ENCODE peak calls at places on chromosomes 2 and 18, in six cellular contexts. D, B, C, R, G and I are unnamed samples.
A peak's percentile ranks its signal among the peaks of the same experiment; 100 is the strongest.

GRCh38 chr2:235568431-235568830 is 74.6 kb downstream of the AGAP1 start:
- DNase-seq in D (no peak), B (no peak), C (no peak), R (no peak), G (no peak), I (no peak)

GRCh38 chr2:239328306-239329191 is 72.3 kb downstream of the HDAC4 start:
- DNase-seq in D (no peak), B (no peak), C (peak; percentile 81), R (peak; percentile 32), G (peak; percentile 83), I (no peak)

GRCh38 chr2:33812707-33813106 is 213.6 kb upstream of the FAM98A start:
- DNase-seq in D (no peak), B (no peak), C (peak; percentile 31), R (no peak), G (no peak), I (no peak)

GRCh38 chr2:16055848-16056580 is 115.7 kb downstream of the MYCN start:
- DNase-seq in D (no peak), B (peak; percentile 93), C (no peak), R (no peak), G (no peak), I (no peak)

GRCh38 chr2:38734299-38735058 is 16.7 kb downstream of the SRSF7 start:
- DNase-seq in D (no peak), B (no peak), C (no peak), R (no peak), G (no peak), I (no peak)

GRCh38 chr2:137168564-137168963 is 403.2 kb downstream of the THSD7B start:
- DNase-seq in D (no peak), B (no peak), C (peak; percentile 40), R (no peak), G (no peak), I (peak; percentile 77)

GRCh38 chr18:45958730-45959129 is 8.4 kb downstream of the EPG5 start:
- DNase-seq in D (no peak), B (no peak), C (peak; percentile 34), R (no peak), G (no peak), I (peak; percentile 23)

GRCh38 chr18:8661754-8662573 is 43.4 kb upstream of the MTCL1 start:
- DNase-seq in D (peak; percentile 94), B (peak; percentile 44), C (peak; percentile 47), R (peak; percentile 83), G (peak; percentile 60), I (peak; percentile 53)

GRCh38 chr2:86631846-86632485 is 8.3 kb upstream of the RNF103 start:
- DNase-seq in D (peak; percentile 16), B (no peak), C (no peak), R (peak; percentile 25), G (no peak), I (peak; percentile 58)

GRCh38 chr18:71837560-71837959 is 706.6 kb downstream of the CBLN2 start:
- DNase-seq in D (no peak), B (no peak), C (no peak), R (no peak), G (no peak), I (no peak)

GRCh38 chr2:71001592-71002570 is 7.2 kb upstream of the TEX261 start:
- DNase-seq in D (peak; percentile 81), B (no peak), C (no peak), R (peak; percentile 89), G (peak; percentile 32), I (no peak)

GRCh38 chr2:210633699-210634098 is 77.3 kb downstream of the CPS1 start:
- DNase-seq in D (no peak), B (no peak), C (no peak), R (no peak), G (no peak), I (no peak)

GRCh38 chr18:48529796-48530195 is 9.0 kb upstream of the CTIF start:
- DNase-seq in D (no peak), B (no peak), C (peak; percentile 85), R (no peak), G (no peak), I (peak; percentile 39)

GRCh38 chr18:46856975-46857374 is 60.3 kb downstream of the PIAS2 start:
- DNase-seq in D (no peak), B (no peak), C (no peak), R (no peak), G (no peak), I (no peak)

GRCh38 chr2:71783815-71784214 is 330.5 kb downstream of the DYSF start:
- DNase-seq in D (no peak), B (no peak), C (no peak), R (no peak), G (no peak), I (no peak)

GRCh38 chr2:43087413-43087812 is 139.0 kb downstream of the ZFP36L2 start:
- DNase-seq in D (no peak), B (no peak), C (no peak), R (no peak), G (no peak), I (no peak)

GRCh38 chr18:51184092-51184458 is 13.4 kb downstream of the MEX3C start:
- DNase-seq in D (no peak), B (no peak), C (no peak), R (no peak), G (no peak), I (no peak)
- TF ChIP-seq EZH2phosphoT487 in D (no peak), B (no peak), C (no peak), R (no peak), G (no peak), I (no peak)

GRCh38 chr2:213241817-213242216 is 42.4 kb upstream of the SPAG16 start:
- DNase-seq in D (no peak), B (no peak), C (no peak), R (no peak), G (no peak), I (no peak)
- H3F3A ChIP-seq in D (no peaks in the 10 kb centered on the region), B (peaks cover 14% of the 10 kb centered on the region), C (peaks cover 23% of the 10 kb centered on the region), R (no peaks in the 10 kb centered on the region), G (peaks cover 23% of the 10 kb centered on the region), I (no peaks in the 10 kb centered on the region)

GRCh38 chr2:95269036-95269680 is 5.1 kb upstream of the PROM2 start:
- DNase-seq in D (no peak), B (no peak), C (no peak), R (no peak), G (no peak), I (no peak)

GRCh38 chr2:95265182-95265581 is 9.1 kb upstream of the PROM2 start:
- DNase-seq in D (no peak), B (no peak), C (no peak), R (no peak), G (no peak), I (no peak)

GRCh38 chr2:95268208-95269035 is 5.8 kb upstream of the PROM2 start:
- DNase-seq in D (no peak), B (no peak), C (no peak), R (no peak), G (no peak), I (no peak)

GRCh38 chr2:95266781-95267430 is 7.3 kb upstream of the PROM2 start:
- DNase-seq in D (no peak), B (no peak), C (no peak), R (no peak), G (no peak), I (no peak)

GRCh38 chr2:95267458-95268207 is 6.6 kb upstream of the PROM2 start:
- DNase-seq in D (no peak), B (no peak), C (no peak), R (no peak), G (no peak), I (peak; percentile 24)
- TF ChIP-seq EZH2phosphoT487 in D (no peak), B (no peak), C (no peak), R (no peak), G (no peak), I (no peak)

DNA sequence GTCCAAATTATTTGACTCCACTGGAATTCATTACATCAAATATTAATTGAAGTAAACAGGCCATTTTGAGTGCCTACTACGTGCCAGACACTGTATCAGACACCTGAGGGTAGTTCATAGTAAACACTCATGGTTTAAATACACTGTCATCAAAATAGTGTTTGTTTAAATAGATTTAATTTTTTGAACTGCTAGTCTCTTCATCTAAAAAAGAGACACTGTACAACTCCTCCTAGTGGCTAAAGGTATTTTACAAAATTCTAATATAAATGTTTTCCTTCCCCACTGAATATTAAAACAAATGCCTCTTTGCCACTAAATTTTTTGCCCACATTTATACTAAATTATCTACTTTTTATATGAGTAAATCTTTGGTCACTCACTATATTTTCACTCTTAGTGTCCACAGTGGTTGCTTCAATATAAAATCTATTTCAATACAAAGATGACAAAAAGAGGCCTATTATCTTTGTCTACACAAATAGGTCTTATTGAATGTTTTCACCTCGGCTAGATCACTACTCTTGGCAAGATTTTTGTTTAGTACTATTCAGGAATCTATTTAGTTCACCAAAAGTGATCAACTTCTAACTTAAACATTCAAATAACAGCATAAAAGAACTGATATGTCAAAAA is 122.1 kb downstream of the TMEM247 start:
- DNase-seq in D (no peak), B (peak; percentile 31), C (peak; percentile 48), R (no peak), G (peak; percentile 19), I (peak; percentile 49)
- H3F3A ChIP-seq in D (no peaks in the 10 kb centered on the region), B (no peaks in the 10 kb centered on the region), C (peaks cover 6% of the 10 kb centered on the region), R (no peaks in the 10 kb centered on the region), G (peaks cover 6% of the 10 kb centered on the region), I (no peaks in the 10 kb centered on the region)

DNA sequence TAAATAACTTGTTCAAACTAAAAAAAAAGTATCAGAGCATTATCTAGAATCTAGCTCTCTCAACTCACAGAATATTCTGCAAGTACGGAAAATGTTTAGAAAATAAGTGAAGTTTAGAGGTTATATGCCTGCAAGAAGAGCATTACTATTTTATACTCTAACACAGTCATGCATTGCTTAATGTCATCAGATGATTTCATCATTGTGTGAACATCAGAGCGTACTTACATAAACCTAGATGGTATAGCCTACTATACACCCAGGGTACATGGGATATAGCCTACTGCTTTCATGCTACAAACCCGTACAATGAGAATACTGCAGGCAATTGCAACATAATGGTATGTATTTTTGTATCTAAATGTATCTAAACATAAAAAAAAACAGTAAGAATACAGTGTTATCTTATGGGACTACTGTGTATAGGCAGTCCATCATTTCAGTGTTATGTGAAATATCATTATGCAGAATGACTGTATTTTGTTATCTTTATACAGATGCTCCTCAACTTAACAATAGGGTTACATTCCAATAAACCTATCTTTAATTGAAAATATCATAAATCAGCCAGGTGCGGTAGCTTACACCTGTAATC is 6.0 kb downstream of the NCKAP1 start:
- DNase-seq in D (no peak), B (no peak), C (peak; percentile 48), R (no peak), G (no peak), I (no peak)
- TF ChIP-seq EZH2phosphoT487 in D (no peak), B (no peak), C (no peak), R (no peak), G (no peak), I (no peak)

GRCh38 chr2:28364611-28365010 is 28.0 kb upstream of the FOSL2 start:
- DNase-seq in D (no peak), B (no peak), C (peak; percentile 42), R (no peak), G (no peak), I (no peak)
- H3F3A ChIP-seq in D (no peaks in the 10 kb centered on the region), B (peaks cover 2% of the 10 kb centered on the region), C (no peaks in the 10 kb centered on the region), R (no peaks in the 10 kb centered on the region), G (no peaks in the 10 kb centered on the region), I (no peaks in the 10 kb centered on the region)